ENCODE peak calls at places on chromosomes 16 and 17, in six cellular contexts. Q is IMR-90, J is fibroblast of lung, K is OCI-LY7, V is MM.1S, G is GM23338. L is an unnamed sample.

GRCh38 chr17:32801641-32802040 is 75.3 kb downstream of the MYO1D start:
- DNase-seq in Q (no peak), J (no peak), K (no peak), V (no peak), G (no peak), L (no peak)

GRCh38 chr17:34354637-34355036 is 1.6 kb upstream of the CCL13 start:
- DNase-seq in Q (peak; percentile 70), J (peak; percentile 12), K (no peak), V (no peak), G (no peak), L (no peak)

GRCh38 chr16:30084096-30084815 is 7.5 kb downstream of the TBX6 start:
- DNase-seq in Q (no peak), J (no peak), K (no peak), V (no peak), G (no peak), L (no peak)

GRCh38 chr16:80674884-80675283 is 129.5 kb downstream of the CDYL2 start:
- DNase-seq in Q (no peak), J (no peak), K (no peak), V (no peak), G (no peak), L (no peak)

GRCh38 chr16:74224828-74225227 is 71.8 kb upstream of the PSMD7 start:
- DNase-seq in Q (peak; percentile 33), J (peak; percentile 18), K (no peak), V (no peak), G (no peak), L (no peak)

GRCh38 chr16:30892670-30893069 is 1.2 kb downstream of the BCL7C start:
- DNase-seq in Q (no peak), J (no peak), K (no peak), V (no peak), G (no peak), L (no peak)

GRCh38 chr16:66422366-66422765 is 4.7 kb upstream of the BEAN1 start:
- DNase-seq in Q (no peak), J (no peak), K (no peak), V (no peak), G (no peak), L (no peak)

GRCh38 chr17:78684026-78684425 is 98.0 kb downstream of the CYTH1 start:
- DNase-seq in Q (no peak), J (no peak), K (no peak), V (no peak), G (no peak), L (no peak)

GRCh38 chr16:28189237-28189636 is 22.5 kb downstream of the XPO6 start:
- DNase-seq in Q (peak; percentile 54), J (no peak), K (no peak), V (no peak), G (no peak), L (no peak)

GRCh38 chr17:32794533-32795246 is 82.2 kb downstream of the MYO1D start:
- DNase-seq in Q (no peak), J (no peak), K (no peak), V (no peak), G (peak; percentile 25), L (no peak)

GRCh38 chr17:11142231-11142630 is 98.8 kb upstream of the SHISA6 start:
- DNase-seq in Q (no peak), J (no peak), K (no peak), V (no peak), G (no peak), L (no peak)

GRCh38 chr17:44414394-44415155 is 25.1 kb upstream of the ITGA2B start:
- DNase-seq in Q (no peak), J (no peak), K (no peak), V (no peak), G (no peak), L (no peak)

GRCh38 chr17:71232801-71233559 is 887.8 kb upstream of the SOX9 start:
- DNase-seq in Q (peak; percentile 62), J (peak; percentile 15), K (no peak), V (no peak), G (no peak), L (no peak)

GRCh38 chr17:64662774-64663367 is 764 bp upstream of the SMURF2 start:
- DNase-seq in Q (no peak), J (no peak), K (peak; percentile 31), V (no peak), G (peak; percentile 91), L (no peak)

GRCh38 chr17:50554201-50554600 is 6.3 kb upstream of the CACNA1G start:
- DNase-seq in Q (no peak), J (no peak), K (no peak), V (no peak), G (no peak), L (no peak)

GRCh38 chr17:50889528-50890118 is 23.5 kb upstream of the TOB1 start:
- DNase-seq in Q (no peak), J (no peak), K (no peak), V (no peak), G (no peak), L (no peak)

GRCh38 chr17:59693582-59693981 is 13.6 kb downstream of the PTRH2 start:
- DNase-seq in Q (no peak), J (no peak), K (no peak), V (no peak), G (no peak), L (no peak)

GRCh38 chr17:55735784-55736405 is 13.2 kb upstream of the TMEM100 start:
- DNase-seq in Q (peak; percentile 62), J (peak; percentile 54), K (peak; percentile 65), V (peak; percentile 57), G (peak; percentile 78), L (no peak)

GRCh38 chr17:43169561-43170139 is 1.4 kb upstream of the NBR1 start:
- DNase-seq in Q (peak; percentile 26), J (peak; percentile 0), K (peak; percentile 25), V (no peak), G (peak; percentile 57), L (no peak)
- H2AFZ ChIP-seq in Q (peak overlapping the region; percentile 92), J (peak overlapping the region; percentile 44), K (peak overlapping the region; percentile 38), V (peak overlapping the region; percentile 70), G (peak overlapping the region; percentile 12), L (peak overlapping the region; percentile 80)

GRCh38 chr17:81967244-81967532 is 6.2 kb upstream of the NOTUM start:
- DNase-seq in Q (no peak), J (no peak), K (no peak), V (no peak), G (no peak), L (no peak)
- TF ChIP-seq CTCF in Q (no peak), J (no peak), K (no peak), V (no peak), G (no peak), L (no peak)

DNA sequence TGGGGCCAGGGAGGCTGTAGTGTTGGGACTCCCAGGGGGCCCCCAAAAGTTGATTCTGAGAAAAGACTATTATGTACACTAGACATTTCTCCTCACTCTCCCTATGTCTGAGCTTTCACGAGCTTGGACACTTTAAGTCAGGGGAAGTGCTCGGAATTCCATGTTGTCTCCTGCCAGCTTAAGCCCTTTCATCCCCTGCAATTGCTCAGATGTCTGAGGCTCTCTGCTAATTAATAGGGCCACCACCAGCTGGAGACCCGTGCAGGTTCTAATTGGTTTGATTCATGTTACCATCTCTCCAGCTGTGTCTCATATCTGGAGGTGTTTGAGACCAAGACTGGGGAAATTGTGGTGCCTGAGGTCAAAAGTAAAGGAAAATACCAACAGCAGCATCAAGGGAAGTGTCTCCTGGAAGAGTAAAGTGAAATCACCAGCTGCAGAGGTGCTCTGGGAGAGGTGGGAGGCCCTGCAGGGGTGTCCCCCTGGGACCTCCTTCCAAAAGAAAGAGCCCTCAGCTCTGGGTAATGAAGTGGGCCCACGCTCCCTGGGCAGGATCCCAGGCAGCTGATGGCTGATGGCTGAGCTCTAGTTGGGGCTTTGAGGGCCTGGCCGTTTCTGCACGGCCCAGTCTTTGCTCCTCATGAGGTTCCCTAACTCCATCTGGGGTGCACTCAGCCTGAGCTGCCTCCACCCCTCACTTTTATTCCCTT is 5.8 kb upstream of the UTS2R start:
- DNase-seq in Q (no peak), J (no peak), K (no peak), V (no peak), G (no peak), L (no peak)
- H2AFZ ChIP-seq in Q (no peak overlapping the region), J (no peak overlapping the region), K (peak overlapping the region; percentile 44), V (no peak overlapping the region), G (no peak overlapping the region), L (no peak overlapping the region)

GRCh38 chr17:3735515-3735914 is 11.8 kb downstream of the HASPIN start:
- DNase-seq in Q (peak; percentile 36), J (no peak), K (no peak), V (no peak), G (no peak), L (no peak)

GRCh38 chr17:3729881-3730280 is 6.2 kb downstream of the HASPIN start:
- DNase-seq in Q (no peak), J (no peak), K (no peak), V (no peak), G (no peak), L (no peak)

GRCh38 chr17:3727041-3727440 is 3.3 kb downstream of the HASPIN start:
- DNase-seq in Q (no peak), J (no peak), K (peak; percentile 81), V (no peak), G (no peak), L (no peak)

GRCh38 chr17:3730881-3731429 is 7.3 kb downstream of the HASPIN start:
- DNase-seq in Q (peak; percentile 42), J (peak; percentile 67), K (no peak), V (no peak), G (no peak), L (no peak)

GRCh38 chr17:3732171-3732570 is 8.5 kb downstream of the HASPIN start:
- DNase-seq in Q (peak; percentile 20), J (no peak), K (peak; percentile 68), V (peak; percentile 41), G (no peak), L (no peak)
- TF ChIP-seq CTCF in Q (no peak), J (no peak), K (peak; percentile 61), V (peak; percentile 38), G (peak; percentile 49), L (no peak)

DNA sequence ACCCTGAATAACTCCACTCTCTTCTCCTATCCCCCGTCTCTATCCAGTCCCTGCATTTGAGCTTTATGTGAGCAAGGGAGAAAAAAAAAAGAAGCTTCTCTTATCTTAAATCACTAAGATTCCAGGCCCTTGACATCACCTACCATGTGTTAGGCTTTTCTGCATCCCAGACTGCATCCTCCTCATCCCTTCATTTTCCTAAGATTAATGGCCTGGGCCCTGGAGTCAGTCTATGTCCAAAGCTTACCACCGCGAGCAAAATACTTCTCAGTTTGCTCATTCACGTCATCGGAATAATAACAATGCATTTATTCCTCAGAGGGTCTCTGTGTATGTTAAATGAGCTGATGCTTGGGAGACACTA is 46.2 kb downstream of the VAT1L start:
- DNase-seq in Q (peak; percentile 97), J (peak; percentile 99), K (no peak), V (no peak), G (peak; percentile 16), L (no peak)
- H2AFZ ChIP-seq in Q (peak overlapping the region; percentile 21), J (no peak overlapping the region), K (no peak overlapping the region), V (no peak overlapping the region), G (no peak overlapping the region), L (no peak overlapping the region)

L was measured in keratinocyte.